ENCODE peak calls at places on chromosome 12, in five cellular contexts. One of them, this sample, is unnamed.

GRCh38 chr12:618626-619025 is 44.6 kb downstream of the NINJ2 start:
- ATAC-seq in heart right ventricle: no peak
- ATAC-seq in heart left ventricle: no peak
- ATAC-seq in naive thymus-derived CD4-positive, alpha-beta T cell: no peak
- ATAC-seq in GM12878: no peak
- ATAC-seq in this sample: no peak

GRCh38 chr12:108833355-108833733 is 24.0 kb downstream of the SSH1 start:
- ATAC-seq in heart right ventricle: peak
- ATAC-seq in heart left ventricle: peak
- ATAC-seq in naive thymus-derived CD4-positive, alpha-beta T cell: no peak
- ATAC-seq in GM12878: no peak
- ATAC-seq in this sample: peak

GRCh38 chr12:52250048-52250990 is 17.3 kb downstream of the KRT7 start:
- ATAC-seq in heart right ventricle: no peak
- ATAC-seq in heart left ventricle: peak
- ATAC-seq in naive thymus-derived CD4-positive, alpha-beta T cell: no peak
- ATAC-seq in GM12878: peak
- ATAC-seq in this sample: no peak

GRCh38 chr12:88998421-88998820 is 353.9 kb downstream of the DUSP6 start:
- ATAC-seq in heart right ventricle: no peak
- ATAC-seq in heart left ventricle: no peak
- ATAC-seq in naive thymus-derived CD4-positive, alpha-beta T cell: no peak
- ATAC-seq in GM12878: no peak
- ATAC-seq in this sample: no peak

GRCh38 chr12:46147144-46147543 is 121.7 kb downstream of the SLC38A1 start:
- ATAC-seq in heart right ventricle: no peak
- ATAC-seq in heart left ventricle: no peak
- ATAC-seq in naive thymus-derived CD4-positive, alpha-beta T cell: no peak
- ATAC-seq in GM12878: peak
- ATAC-seq in this sample: no peak

GRCh38 chr12:78096909-78097597 is 266.4 kb downstream of the NAV3 start:
- ATAC-seq in heart right ventricle: no peak
- ATAC-seq in heart left ventricle: no peak
- ATAC-seq in naive thymus-derived CD4-positive, alpha-beta T cell: no peak
- ATAC-seq in GM12878: no peak
- ATAC-seq in this sample: peak

GRCh38 chr12:65728348-65728912 is 95.9 kb upstream of the HMGA2 start:
- ATAC-seq in heart right ventricle: no peak
- ATAC-seq in heart left ventricle: no peak
- ATAC-seq in naive thymus-derived CD4-positive, alpha-beta T cell: no peak
- ATAC-seq in GM12878: no peak
- ATAC-seq in this sample: no peak

GRCh38 chr12:82650627-82651337 is 35.9 kb upstream of the TMTC2 start:
- ATAC-seq in heart right ventricle: peak
- ATAC-seq in heart left ventricle: peak
- ATAC-seq in naive thymus-derived CD4-positive, alpha-beta T cell: no peak
- ATAC-seq in GM12878: peak
- ATAC-seq in this sample: no peak

GRCh38 chr12:88720785-88721650 is 140.7 kb upstream of the KITLG start:
- ATAC-seq in heart right ventricle: no peak
- ATAC-seq in heart left ventricle: no peak
- ATAC-seq in naive thymus-derived CD4-positive, alpha-beta T cell: no peak
- ATAC-seq in GM12878: no peak
- ATAC-seq in this sample: no peak

GRCh38 chr12:56080556-56081138 is 682 bp downstream of the ERBB3 start:
- ATAC-seq in heart right ventricle: no peak
- ATAC-seq in heart left ventricle: no peak
- ATAC-seq in naive thymus-derived CD4-positive, alpha-beta T cell: no peak
- ATAC-seq in GM12878: no peak
- ATAC-seq in this sample: no peak

GRCh38 chr12:63151061-63151897 is at the start of gene AVPR1A:
- ATAC-seq in heart right ventricle: peak
- ATAC-seq in heart left ventricle: peak
- ATAC-seq in naive thymus-derived CD4-positive, alpha-beta T cell: no peak
- ATAC-seq in GM12878: no peak
- ATAC-seq in this sample: peak

GRCh38 chr12:111368291-111368683 is 608 bp downstream of the PHETA1 start:
- ATAC-seq in heart right ventricle: peak
- ATAC-seq in heart left ventricle: peak
- ATAC-seq in naive thymus-derived CD4-positive, alpha-beta T cell: peak
- ATAC-seq in GM12878: peak
- ATAC-seq in this sample: peak

GRCh38 chr12:108315486-108316105 is 23.5 kb downstream of the CMKLR1 start:
- ATAC-seq in heart right ventricle: no peak
- ATAC-seq in heart left ventricle: no peak
- ATAC-seq in naive thymus-derived CD4-positive, alpha-beta T cell: no peak
- ATAC-seq in GM12878: no peak
- ATAC-seq in this sample: no peak

GRCh38 chr12:109608270-109608669 is 34.7 kb downstream of the MVK start:
- ATAC-seq in heart right ventricle: no peak
- ATAC-seq in heart left ventricle: no peak
- ATAC-seq in naive thymus-derived CD4-positive, alpha-beta T cell: no peak
- ATAC-seq in GM12878: no peak
- ATAC-seq in this sample: no peak

GRCh38 chr12:99043319-99043914 is 398.3 kb downstream of the APAF1 start:
- ATAC-seq in heart right ventricle: no peak
- ATAC-seq in heart left ventricle: no peak
- ATAC-seq in naive thymus-derived CD4-positive, alpha-beta T cell: peak
- ATAC-seq in GM12878: peak
- ATAC-seq in this sample: no peak

GRCh38 chr12:54039417-54040147 is 6.7 kb downstream of the HOXC5 start:
- ATAC-seq in heart right ventricle: no peak
- ATAC-seq in heart left ventricle: no peak
- ATAC-seq in naive thymus-derived CD4-positive, alpha-beta T cell: no peak
- ATAC-seq in GM12878: no peak
- ATAC-seq in this sample: peak

GRCh38 chr12:84964048-84964447 is 51.4 kb upstream of the SLC6A15 start:
- ATAC-seq in heart right ventricle: no peak
- ATAC-seq in heart left ventricle: no peak
- ATAC-seq in naive thymus-derived CD4-positive, alpha-beta T cell: no peak
- ATAC-seq in GM12878: no peak
- ATAC-seq in this sample: no peak

GRCh38 chr12:63098851-63099250 is 52.1 kb downstream of the AVPR1A start:
- ATAC-seq in heart right ventricle: no peak
- ATAC-seq in heart left ventricle: no peak
- ATAC-seq in naive thymus-derived CD4-positive, alpha-beta T cell: no peak
- ATAC-seq in GM12878: no peak
- ATAC-seq in this sample: no peak

GRCh38 chr12:106369624-106370346 is 12.2 kb downstream of the POLR3B start:
- ATAC-seq in heart right ventricle: no peak
- ATAC-seq in heart left ventricle: no peak
- ATAC-seq in naive thymus-derived CD4-positive, alpha-beta T cell: no peak
- ATAC-seq in GM12878: no peak
- ATAC-seq in this sample: no peak

GRCh38 chr12:91989143-91989542 is 156.5 kb downstream of the BTG1 start:
- ATAC-seq in heart right ventricle: no peak
- ATAC-seq in heart left ventricle: no peak
- ATAC-seq in naive thymus-derived CD4-positive, alpha-beta T cell: no peak
- ATAC-seq in GM12878: no peak
- ATAC-seq in this sample: no peak

GRCh38 chr12:12534975-12535374 is 27.7 kb downstream of the DUSP16 start:
- ATAC-seq in heart right ventricle: peak
- ATAC-seq in heart left ventricle: peak
- ATAC-seq in naive thymus-derived CD4-positive, alpha-beta T cell: no peak
- ATAC-seq in GM12878: no peak
- ATAC-seq in this sample: no peak

GRCh38 chr12:79260923-79261322 is 396.3 kb downstream of the SYT1 start:
- ATAC-seq in heart right ventricle: no peak
- ATAC-seq in heart left ventricle: no peak
- ATAC-seq in naive thymus-derived CD4-positive, alpha-beta T cell: no peak
- ATAC-seq in GM12878: no peak
- ATAC-seq in this sample: no peak

GRCh38 chr12:114414031-114414865 is 8.3 kb upstream of the TBX5 start:
- ATAC-seq in heart right ventricle: no peak
- ATAC-seq in heart left ventricle: no peak
- ATAC-seq in naive thymus-derived CD4-positive, alpha-beta T cell: no peak
- ATAC-seq in GM12878: no peak
- ATAC-seq in this sample: no peak

GRCh38 chr12:120101182-120101581 is 15.4 kb downstream of the RAB35 start:
- ATAC-seq in heart right ventricle: peak
- ATAC-seq in heart left ventricle: peak
- ATAC-seq in naive thymus-derived CD4-positive, alpha-beta T cell: no peak
- ATAC-seq in GM12878: peak
- ATAC-seq in this sample: peak

GRCh38 chr12:16474801-16475200 is 127.4 kb downstream of the MGST1 start:
- ATAC-seq in heart right ventricle: no peak
- ATAC-seq in heart left ventricle: peak
- ATAC-seq in naive thymus-derived CD4-positive, alpha-beta T cell: no peak
- ATAC-seq in GM12878: no peak
- ATAC-seq in this sample: no peak

GRCh38 chr12:43914923-43915468 is 79.1 kb downstream of the TMEM117 start:
- ATAC-seq in heart right ventricle: peak
- ATAC-seq in heart left ventricle: peak
- ATAC-seq in naive thymus-derived CD4-positive, alpha-beta T cell: no peak
- ATAC-seq in GM12878: peak
- ATAC-seq in this sample: no peak

GRCh38 chr12:89353188-89353822 is 1.0 kb upstream of the DUSP6 start:
- ATAC-seq in heart right ventricle: peak
- ATAC-seq in heart left ventricle: peak
- ATAC-seq in naive thymus-derived CD4-positive, alpha-beta T cell: peak
- ATAC-seq in GM12878: peak
- ATAC-seq in this sample: peak

GRCh38 chr12:8817856-8818255 is 4.6 kb upstream of the A2ML1 start:
- ATAC-seq in heart right ventricle: no peak
- ATAC-seq in heart left ventricle: no peak
- ATAC-seq in naive thymus-derived CD4-positive, alpha-beta T cell: no peak
- ATAC-seq in GM12878: no peak
- ATAC-seq in this sample: peak

GRCh38 chr12:131105736-131106356 is 152.1 kb downstream of the ADGRD1 start:
- ATAC-seq in heart right ventricle: no peak
- ATAC-seq in heart left ventricle: no peak
- ATAC-seq in naive thymus-derived CD4-positive, alpha-beta T cell: peak
- ATAC-seq in GM12878: peak
- ATAC-seq in this sample: no peak

GRCh38 chr12:116026768-116027550 is 250.5 kb downstream of the MED13L start:
- ATAC-seq in heart right ventricle: peak
- ATAC-seq in heart left ventricle: no peak
- ATAC-seq in naive thymus-derived CD4-positive, alpha-beta T cell: no peak
- ATAC-seq in GM12878: no peak
- ATAC-seq in this sample: no peak

GRCh38 chr12:65014504-65015271 is 106.4 kb downstream of the WIF1 start:
- ATAC-seq in heart right ventricle: no peak
- ATAC-seq in heart left ventricle: no peak
- ATAC-seq in naive thymus-derived CD4-positive, alpha-beta T cell: no peak
- ATAC-seq in GM12878: no peak
- ATAC-seq in this sample: no peak

GRCh38 chr12:96218989-96219678 is 25.0 kb downstream of the ELK3 start:
- ATAC-seq in heart right ventricle: no peak
- ATAC-seq in heart left ventricle: no peak
- ATAC-seq in naive thymus-derived CD4-positive, alpha-beta T cell: no peak
- ATAC-seq in GM12878: no peak
- ATAC-seq in this sample: no peak
- H3K27ac ChIP-seq in heart right ventricle: peak
- H3K27ac ChIP-seq in heart left ventricle: no peak
- H3K27ac ChIP-seq in naive thymus-derived CD4-positive, alpha-beta T cell: no peak
- H3K27ac ChIP-seq in GM12878: no peak
- H3K27ac ChIP-seq in this sample: no peak

GRCh38 chr12:6630696-6631095 is 5.1 kb downstream of the LPAR5 start:
- ATAC-seq in heart right ventricle: no peak
- ATAC-seq in heart left ventricle: no peak
- ATAC-seq in naive thymus-derived CD4-positive, alpha-beta T cell: no peak
- ATAC-seq in GM12878: no peak
- ATAC-seq in this sample: no peak
- H3K4me3 ChIP-seq in heart right ventricle: no peak
- H3K4me3 ChIP-seq in heart left ventricle: no peak
- H3K4me3 ChIP-seq in naive thymus-derived CD4-positive, alpha-beta T cell: peak
- H3K4me3 ChIP-seq in GM12878: peak
- H3K4me3 ChIP-seq in this sample: no peak

GRCh38 chr12:121288158-121288848 is 8.2 kb downstream of the CAMKK2 start:
- ATAC-seq in heart right ventricle: no peak
- ATAC-seq in heart left ventricle: peak
- ATAC-seq in naive thymus-derived CD4-positive, alpha-beta T cell: peak
- ATAC-seq in GM12878: peak
- ATAC-seq in this sample: no peak
- H3K27ac ChIP-seq in heart right ventricle: no peak
- H3K27ac ChIP-seq in heart left ventricle: no peak
- H3K27ac ChIP-seq in naive thymus-derived CD4-positive, alpha-beta T cell: no peak
- H3K27ac ChIP-seq in GM12878: no peak
- H3K27ac ChIP-seq in this sample: no peak

GRCh38 chr12:28378749-28379148 is 188.5 kb downstream of the CCDC91 start:
- ATAC-seq in heart right ventricle: no peak
- ATAC-seq in heart left ventricle: no peak
- ATAC-seq in naive thymus-derived CD4-positive, alpha-beta T cell: no peak
- ATAC-seq in GM12878: peak
- ATAC-seq in this sample: no peak
- H3K4me3 ChIP-seq in heart right ventricle: no peak
- H3K4me3 ChIP-seq in heart left ventricle: no peak
- H3K4me3 ChIP-seq in naive thymus-derived CD4-positive, alpha-beta T cell: no peak
- H3K4me3 ChIP-seq in GM12878: no peak
- H3K4me3 ChIP-seq in this sample: no peak

DNA sequence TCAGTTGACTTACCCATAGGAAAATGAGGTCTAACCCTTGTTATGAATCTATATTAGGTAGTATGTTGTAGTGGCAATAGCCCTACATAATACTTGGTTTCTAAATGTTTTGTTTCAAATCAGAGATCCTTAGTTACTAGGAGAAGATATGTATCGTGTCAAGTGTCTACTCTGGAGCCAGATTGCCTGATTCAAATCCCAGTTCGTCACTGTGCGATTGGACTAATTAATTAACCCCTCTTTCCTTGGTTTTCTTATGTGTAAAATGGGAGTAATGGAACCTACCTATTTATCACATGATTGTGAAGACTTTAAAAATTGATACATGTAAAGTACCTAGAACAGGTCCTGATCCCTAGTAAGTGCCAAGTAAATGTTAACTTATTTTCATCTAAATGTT is 1.4 kb downstream of the LETMD1 start:
- ATAC-seq in heart right ventricle: no peak
- ATAC-seq in heart left ventricle: no peak
- ATAC-seq in naive thymus-derived CD4-positive, alpha-beta T cell: no peak
- ATAC-seq in GM12878: no peak
- ATAC-seq in this sample: no peak
- H3K27ac ChIP-seq in heart right ventricle: no peak
- H3K27ac ChIP-seq in heart left ventricle: no peak
- H3K27ac ChIP-seq in naive thymus-derived CD4-positive, alpha-beta T cell: peak
- H3K27ac ChIP-seq in GM12878: peak
- H3K27ac ChIP-seq in this sample: peak

DNA sequence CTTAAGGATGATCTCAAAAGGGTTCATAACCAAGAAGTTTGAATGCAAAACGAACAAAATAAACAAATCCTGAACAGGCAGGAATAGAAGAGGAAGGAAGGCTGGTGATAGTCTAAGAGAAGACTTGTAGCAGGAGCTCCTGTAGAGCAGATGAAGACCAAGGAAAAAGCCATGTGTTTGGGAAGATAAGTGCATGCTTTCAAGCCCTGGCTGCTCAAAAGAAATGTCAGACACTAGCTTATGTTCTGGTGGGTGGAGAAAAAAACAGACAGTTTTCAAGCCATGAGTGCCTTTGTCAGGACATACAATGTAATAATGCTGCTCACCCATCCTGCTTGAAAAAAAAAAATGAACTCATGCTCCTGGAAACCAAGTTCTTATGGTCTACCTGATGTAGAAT is 27.4 kb downstream of the TAOK3 start:
- ATAC-seq in heart right ventricle: no peak
- ATAC-seq in heart left ventricle: no peak
- ATAC-seq in naive thymus-derived CD4-positive, alpha-beta T cell: no peak
- ATAC-seq in GM12878: peak
- ATAC-seq in this sample: no peak
- H3K4me3 ChIP-seq in heart right ventricle: no peak
- H3K4me3 ChIP-seq in heart left ventricle: no peak
- H3K4me3 ChIP-seq in naive thymus-derived CD4-positive, alpha-beta T cell: no peak
- H3K4me3 ChIP-seq in GM12878: no peak
- H3K4me3 ChIP-seq in this sample: no peak

GRCh38 chr12:25251749-25252148 is 1.0 kb upstream of the KRAS start:
- ATAC-seq in heart right ventricle: no peak
- ATAC-seq in heart left ventricle: no peak
- ATAC-seq in naive thymus-derived CD4-positive, alpha-beta T cell: no peak
- ATAC-seq in GM12878: no peak
- ATAC-seq in this sample: no peak
- H3K27ac ChIP-seq in heart right ventricle: peak
- H3K27ac ChIP-seq in heart left ventricle: peak
- H3K27ac ChIP-seq in naive thymus-derived CD4-positive, alpha-beta T cell: peak
- H3K27ac ChIP-seq in GM12878: no peak
- H3K27ac ChIP-seq in this sample: peak